ENCODE peak calls at places on chromosomes 13 and 19, in five cellular contexts. A is thyroid gland, I is left ventricle myocardium inferior, Z is heart left ventricle, Q is upper lobe of right lung. K is an unnamed sample.

GRCh38 chr13:46388846-46389245 is 1.8 kb upstream of the RUBCNL start:
- DNase-seq in A (no peak), I (no peak), Z (no peak), Q (no peak), K (no peak)

GRCh38 chr19:17624314-17624991 is 63.7 kb downstream of the UNC13A start:
- DNase-seq in A (no peak), I (no peak), Z (no peak), Q (no peak), K (no peak)

GRCh38 chr19:8610041-8610927 is at the start of gene ADAMTS10:
- DNase-seq in A (no peak), I (peak; percentile 51), Z (peak; percentile 57), Q (no peak), K (peak; percentile 33)

GRCh38 chr13:35549481-35549880 is 73.0 kb upstream of the MAB21L1 start:
- DNase-seq in A (no peak), I (no peak), Z (no peak), Q (no peak), K (peak; percentile 72)

GRCh38 chr19:41837981-41838708 is 6.3 kb downstream of the LYPD4 start:
- DNase-seq in A (no peak), I (no peak), Z (no peak), Q (peak; percentile 30), K (no peak)

GRCh38 chr13:103078145-103078544 is 11.9 kb upstream of the SLC10A2 start:
- DNase-seq in A (no peak), I (no peak), Z (no peak), Q (no peak), K (no peak)

GRCh38 chr13:94114166-94114565 is 365.3 kb downstream of the DCT start:
- DNase-seq in A (no peak), I (no peak), Z (no peak), Q (no peak), K (no peak)

GRCh38 chr19:49559928-49560327 is 20.4 kb downstream of the NOSIP start:
- DNase-seq in A (no peak), I (no peak), Z (no peak), Q (no peak), K (no peak)

GRCh38 chr19:54464044-54464623 is 556 bp upstream of the LENG9 start:
- DNase-seq in A (peak; percentile 88), I (peak; percentile 79), Z (peak; percentile 88), Q (peak; percentile 96), K (peak; percentile 40)

GRCh38 chr13:95298971-95299627 is 2.2 kb downstream of the ABCC4 start:
- DNase-seq in A (no peak), I (no peak), Z (no peak), Q (no peak), K (peak; percentile 90)

GRCh38 chr19:12733907-12734214 is 623 bp downstream of the TRIR start:
- DNase-seq in A (no peak), I (no peak), Z (no peak), Q (no peak), K (no peak)

GRCh38 chr19:17757125-17757524 is 5.8 kb downstream of the FCHO1 start:
- DNase-seq in A (peak; percentile 86), I (peak; percentile 71), Z (peak; percentile 72), Q (no peak), K (peak; percentile 44)

GRCh38 chr13:97539651-97540230 is 105.8 kb downstream of the RAP2A start:
- DNase-seq in A (no peak), I (no peak), Z (no peak), Q (no peak), K (peak; percentile 71)

GRCh38 chr13:80339841-80340642 is 884 bp downstream of the SPRY2 start:
- DNase-seq in A (peak; percentile 57), I (peak; percentile 52), Z (peak; percentile 58), Q (peak; percentile 79), K (peak; percentile 36)

GRCh38 chr19:33400856-33401682 is 27.6 kb downstream of the CEBPG start:
- DNase-seq in A (no peak), I (no peak), Z (no peak), Q (peak; percentile 59), K (no peak)

GRCh38 chr13:46761866-46762265 is 35.1 kb downstream of the ESD start:
- DNase-seq in A (no peak), I (no peak), Z (no peak), Q (no peak), K (no peak)

GRCh38 chr13:89066868-89067466 is 1395.8 kb downstream of the SLITRK5 start:
- DNase-seq in A (no peak), I (no peak), Z (no peak), Q (no peak), K (peak; percentile 24)

GRCh38 chr13:40189885-40190655 is 476.4 kb downstream of the FOXO1 start:
- DNase-seq in A (no peak), I (no peak), Z (no peak), Q (no peak), K (no peak)

DNA sequence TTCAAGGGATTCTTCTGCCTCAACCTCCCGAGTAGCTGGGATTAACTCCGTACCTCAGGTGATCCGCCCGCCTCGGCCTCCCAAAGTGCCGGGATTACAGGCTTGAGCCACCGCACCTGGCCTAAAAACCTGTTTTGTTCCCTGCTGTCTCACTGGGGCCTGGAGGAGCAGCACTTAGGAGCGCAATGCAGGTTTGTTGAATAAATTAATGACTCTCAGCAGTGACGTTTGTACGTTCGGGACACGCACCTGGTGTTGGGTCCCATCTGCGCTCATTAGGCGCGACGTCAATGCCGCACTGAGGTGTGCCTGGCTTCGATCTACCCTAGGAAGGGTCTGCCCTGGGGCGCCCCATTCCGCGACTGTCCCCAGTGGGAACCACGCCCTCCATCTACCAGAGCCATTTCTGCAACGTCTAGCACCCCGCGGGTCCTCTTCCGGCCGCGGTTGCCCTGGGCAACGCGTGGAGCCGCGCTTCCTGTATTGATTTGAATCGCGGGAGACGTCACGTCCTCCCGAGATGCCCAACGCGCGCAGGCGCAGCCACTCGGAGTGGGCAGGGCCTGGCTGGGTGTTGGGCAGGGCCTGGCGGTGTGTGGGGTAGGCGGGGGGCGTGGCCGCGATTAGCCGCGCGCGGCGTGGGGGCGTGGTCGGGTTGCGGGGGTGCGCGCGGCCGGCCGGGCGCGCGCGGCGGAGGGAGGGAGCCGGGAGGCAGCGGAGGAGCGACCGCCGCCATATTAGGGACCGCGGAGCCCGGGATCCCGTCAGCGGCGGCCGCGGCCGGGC is at the start of gene FZR1:
- DNase-seq in A (peak; percentile 99), I (peak; percentile 99), Z (peak; percentile 99), Q (peak; percentile 100), K (peak; percentile 98)
- TF ChIP-seq CTCF in A (no peak), I (no peak), Z (no peak), Q (peak; percentile 6), K (no peak)

DNA sequence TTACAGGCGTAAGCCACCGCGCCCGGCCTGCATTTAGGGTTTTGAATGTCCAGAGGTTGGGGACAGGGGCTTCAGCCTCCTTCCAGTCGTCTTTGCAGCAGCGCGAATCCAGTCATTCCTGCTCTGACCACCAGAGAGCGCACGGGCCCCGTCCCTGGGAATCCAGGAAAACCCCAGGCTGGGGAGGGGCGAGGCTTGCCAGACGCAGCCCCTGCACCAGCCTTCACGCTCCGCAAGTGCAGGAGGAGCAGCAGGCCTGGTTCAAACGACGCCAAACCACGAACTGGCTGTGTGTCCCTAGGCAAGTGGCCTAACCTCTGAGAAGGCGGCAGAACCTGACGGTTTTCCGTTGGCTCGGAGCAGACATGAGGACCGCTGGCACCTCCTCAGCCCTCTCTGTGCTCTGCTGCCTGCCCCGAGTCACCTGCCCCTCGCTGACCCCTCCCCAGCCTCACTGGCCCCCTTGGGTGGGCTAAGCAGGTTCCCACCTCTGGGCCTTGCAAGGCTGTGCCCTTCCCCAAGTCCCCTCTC is 2.0 kb upstream of the RNF126 start:
- DNase-seq in A (peak; percentile 77), I (peak; percentile 82), Z (peak; percentile 80), Q (peak; percentile 90), K (peak; percentile 63)
- H3K4me3 ChIP-seq in A (no peak overlapping the region), I (peak overlapping the region; percentile 50), Z (no peak overlapping the region), Q (no peak overlapping the region), K (no peak overlapping the region)

DNA sequence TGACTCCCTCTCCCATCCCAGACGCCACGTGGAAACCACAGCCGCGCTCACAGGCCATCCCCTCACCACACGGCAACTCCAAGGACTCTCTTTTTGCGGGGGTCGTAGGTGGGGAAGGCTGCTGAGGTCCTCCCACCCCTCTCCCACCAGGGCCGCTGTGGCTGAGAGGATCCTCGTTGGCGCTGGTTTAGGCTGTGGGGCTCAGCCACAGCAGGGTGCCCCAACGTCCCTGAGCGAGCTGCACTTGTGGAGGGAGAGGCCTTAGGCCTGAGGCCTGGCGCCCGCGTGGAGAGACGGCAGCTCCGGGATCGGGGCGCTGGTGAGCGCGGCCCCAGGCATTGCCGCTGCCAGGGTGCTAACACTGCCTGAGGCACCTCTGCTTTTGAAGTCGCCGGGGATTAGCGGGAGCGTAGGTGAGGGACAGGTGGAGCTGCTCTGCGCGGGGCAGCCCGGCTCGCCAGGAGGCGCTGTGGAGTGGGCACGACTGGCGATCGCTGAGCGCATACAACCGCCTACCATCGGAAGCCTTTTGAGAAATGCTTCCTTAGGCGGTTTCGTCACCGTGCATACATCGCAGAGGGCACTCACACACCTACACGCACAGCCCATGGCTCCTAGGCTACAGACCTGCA is 9.0 kb downstream of the ZSCAN1 start:
- DNase-seq in A (peak; percentile 58), I (no peak), Z (no peak), Q (no peak), K (no peak)
- TF ChIP-seq CTCF in A (no peak), I (peak; percentile 28), Z (no peak), Q (no peak), K (no peak)

DNA sequence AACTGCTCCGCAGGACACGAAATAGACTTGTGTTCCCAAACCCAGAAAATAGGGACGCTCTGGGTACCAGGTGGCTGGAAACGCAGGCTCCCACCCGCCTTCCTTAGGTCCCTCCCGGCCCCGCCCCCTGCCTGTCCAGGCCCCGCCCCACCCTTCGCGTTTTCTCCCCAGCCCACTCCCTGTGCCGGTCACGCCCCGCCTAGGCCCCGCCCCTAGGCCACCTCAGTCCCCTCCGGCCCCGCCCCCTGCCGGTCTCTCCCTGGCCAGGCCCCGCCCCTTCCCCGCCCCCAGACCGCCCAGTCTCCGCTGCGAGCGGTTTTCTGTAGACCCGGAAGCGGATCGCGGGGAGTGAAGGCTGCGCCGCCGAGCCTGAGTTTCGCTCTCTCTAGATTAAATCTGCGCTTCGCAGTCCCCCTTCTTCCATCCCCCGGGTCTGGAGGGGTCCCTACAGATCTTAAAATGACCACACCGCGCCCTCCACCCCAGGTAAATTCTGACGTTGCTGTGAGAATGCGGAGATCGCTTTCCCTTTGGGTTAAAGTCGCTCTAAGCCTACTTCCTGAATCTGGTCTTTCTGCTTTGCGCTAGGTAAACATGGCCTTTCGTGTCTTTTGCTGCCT is 3.7 kb upstream of the ZNF665 start:
- DNase-seq in A (peak; percentile 98), I (peak; percentile 99), Z (peak; percentile 99), Q (peak; percentile 100), K (peak; percentile 84)
- H3K4me3 ChIP-seq in A (peak overlapping the region; percentile 23), I (peak overlapping the region; percentile 83), Z (peak overlapping the region; percentile 49), Q (peak overlapping the region; percentile 74), K (peak overlapping the region; percentile 88)

GRCh38 chr19:6125571-6125989 is 9.9 kb upstream of the ACSBG2 start:
- DNase-seq in A (peak; percentile 59), I (peak; percentile 47), Z (peak; percentile 57), Q (no peak), K (peak; percentile 81)

GRCh38 chr19:6127716-6128335 is 7.6 kb upstream of the ACSBG2 start:
- DNase-seq in A (no peak), I (no peak), Z (no peak), Q (no peak), K (peak; percentile 77)

DNA sequence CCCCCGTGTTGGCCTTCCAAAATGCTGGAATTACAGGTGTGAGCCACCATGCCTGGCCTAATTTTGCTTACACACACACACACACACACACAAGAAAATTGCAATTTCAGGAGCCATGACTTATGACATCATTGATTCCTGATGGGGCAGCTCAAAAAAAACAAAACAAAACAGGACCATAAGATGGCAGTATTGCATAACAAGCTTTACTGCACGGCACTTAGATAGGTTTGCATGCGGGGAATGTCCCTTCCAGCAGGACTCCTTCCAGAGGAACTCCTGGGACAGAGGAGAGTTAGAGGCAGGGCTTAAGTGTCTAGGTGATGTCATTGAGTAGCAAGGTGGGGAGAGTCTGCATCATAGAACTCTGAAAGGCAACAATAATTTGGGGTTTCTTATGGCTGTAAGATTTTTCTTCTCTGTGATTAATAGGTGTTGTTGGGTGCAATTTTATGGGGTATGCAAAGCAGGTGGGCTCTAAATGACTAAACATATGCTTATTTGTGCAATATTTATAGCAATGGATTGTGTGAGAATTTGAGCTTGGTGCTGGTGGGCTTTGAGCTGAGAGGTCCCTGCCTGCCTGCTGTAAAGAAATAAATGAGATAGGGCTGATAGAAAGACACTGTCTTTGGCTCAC is 9.0 kb upstream of the ACSBG2 start:
- DNase-seq in A (no peak), I (no peak), Z (no peak), Q (no peak), K (peak; percentile 69)
- TF ChIP-seq CTCF in A (no peak), I (peak; percentile 27), Z (no peak), Q (no peak), K (peak; percentile 43)

K was measured in fibroblast of mammary gland.